ENCODE peak calls at places on chromosome 17, in five cellular contexts. K is nephron progenitor cell, H is adrenal gland, V is DND-41, X is lung. Q is an unnamed sample.

GRCh38 chr17:77882481-77883212 is 75.9 kb upstream of the TNRC6C start:
- DNase-seq in H (peak; percentile 78), X (no peak), K (no peak), V (peak; percentile 83), Q (peak; percentile 83)

GRCh38 chr17:61942085-61942484 is 14.3 kb upstream of the INTS2 start:
- DNase-seq in V (no peak), K (no peak), X (no peak), H (no peak), Q (no peak)

GRCh38 chr17:38428643-38429371 is 543 bp downstream of the ARHGAP23 start:
- DNase-seq in K (peak; percentile 50), H (peak; percentile 80), X (no peak), V (peak; percentile 85), Q (no peak)

GRCh38 chr17:17028878-17029535 is 13.2 kb upstream of the MPRIP start:
- DNase-seq in X (no peak), K (no peak), V (no peak), H (no peak), Q (no peak)

GRCh38 chr17:15648384-15648783 is 28.9 kb upstream of the FBXW10B start:
- DNase-seq in H (no peak), K (no peak), X (no peak), V (no peak), Q (peak; percentile 1)

GRCh38 chr17:40191237-40192208 is 14.3 kb downstream of the RAPGEFL1 start:
- DNase-seq in K (peak; percentile 78), V (no peak), H (peak; percentile 92), X (peak; percentile 68), Q (peak; percentile 87)

GRCh38 chr17:40611840-40612509 is 35.6 kb downstream of the SMARCE1 start:
- DNase-seq in V (no peak), K (no peak), H (no peak), X (peak; percentile 24), Q (no peak)

GRCh38 chr17:28760987-28761562 is 17.3 kb downstream of the TRAF4 start:
- DNase-seq in H (peak; percentile 91), V (no peak), X (peak; percentile 84), K (no peak), Q (no peak)

GRCh38 chr17:46026045-46026814 is 27.2 kb downstream of the STH start:
- DNase-seq in K (no peak), H (peak; percentile 69), V (no peak), X (no peak), Q (no peak)

GRCh38 chr17:43574348-43574747 is 28.2 kb upstream of the ETV4 start:
- DNase-seq in H (no peak), X (no peak), K (no peak), V (no peak), Q (no peak)

GRCh38 chr17:930258-930657 is 49.3 kb downstream of the NXN start:
- DNase-seq in V (no peak), X (no peak), K (no peak), H (no peak), Q (no peak)

GRCh38 chr17:67467500-67468481 is 90.7 kb downstream of the PITPNC1 start:
- DNase-seq in V (peak; percentile 73), H (no peak), X (no peak), K (no peak), Q (peak; percentile 57)

GRCh38 chr17:57486416-57486815 is 230.1 kb downstream of the MSI2 start:
- DNase-seq in H (no peak), X (no peak), V (no peak), K (no peak), Q (no peak)

GRCh38 chr17:66602659-66603363 is 232.1 kb upstream of the CACNG5 start:
- DNase-seq in X (no peak), H (no peak), K (no peak), V (no peak), Q (no peak)

GRCh38 chr17:31357831-31358400 is 33.6 kb upstream of the RAB11FIP4 start:
- DNase-seq in V (no peak), H (no peak), X (no peak), K (no peak), Q (no peak)

GRCh38 chr17:33120103-33120502 is 128.5 kb downstream of the SPACA3 start:
- DNase-seq in X (no peak), K (no peak), V (no peak), H (no peak), Q (no peak)

GRCh38 chr17:64773836-64774761 is 112.0 kb upstream of the SMURF2 start:
- DNase-seq in V (no peak), H (peak; percentile 38), X (peak; percentile 85), K (peak; percentile 70), Q (no peak)

GRCh38 chr17:66717680-66718079 is 117.2 kb upstream of the CACNG5 start:
- DNase-seq in V (peak; percentile 75), H (no peak), K (no peak), X (peak; percentile 59), Q (peak; percentile 28)

GRCh38 chr17:4591529-4591928 is 7.2 kb downstream of the SMTNL2 start:
- DNase-seq in H (no peak), X (no peak), V (no peak), K (no peak), Q (no peak)

GRCh38 chr17:74759941-74760340 is 11.5 kb downstream of the NHERF1 start:
- DNase-seq in H (no peak), X (peak; percentile 57), V (no peak), K (no peak), Q (no peak)

GRCh38 chr17:36117505-36118382 is 14.1 kb downstream of the CCL4 start:
- DNase-seq in X (no peak), H (no peak), V (no peak), K (no peak), Q (peak; percentile 22)

GRCh38 chr17:42010898-42011516 is 6.2 kb downstream of the DNAJC7 start:
- DNase-seq in X (no peak), H (no peak), K (no peak), V (no peak), Q (peak; percentile 36)

GRCh38 chr17:69547230-69547629 is 132.7 kb downstream of the MAP2K6 start:
- DNase-seq in V (no peak), H (no peak), X (no peak), K (no peak), Q (no peak)

GRCh38 chr17:62631936-62632924 is 4.8 kb downstream of the MRC2 start:
- DNase-seq in K (no peak), X (no peak), H (no peak), V (no peak), Q (no peak)

GRCh38 chr17:76156662-76156991 is 15.6 kb upstream of the FOXJ1 start:
- DNase-seq in K (no peak), V (no peak), X (no peak), H (no peak), Q (no peak)

GRCh38 chr17:46003907-46004748 is 5.1 kb downstream of the STH start:
- DNase-seq in X (no peak), V (no peak), H (peak; percentile 81), K (no peak), Q (no peak)

GRCh38 chr17:3167574-3167973 is 29.7 kb upstream of the OR1A2 start:
- DNase-seq in X (no peak), V (no peak), K (no peak), H (no peak), Q (peak; percentile 15)

GRCh38 chr17:43661699-43662431 is at the start of gene MEOX1:
- DNase-seq in K (peak; percentile 59), H (no peak), V (no peak), X (no peak), Q (peak; percentile 69)

GRCh38 chr17:32929588-32929987 is 1.6 kb downstream of the TMEM98 start:
- DNase-seq in K (no peak), X (no peak), V (no peak), H (no peak), Q (no peak)

GRCh38 chr17:27603446-27603820 is 27.6 kb upstream of the LGALS9 start:
- DNase-seq in X (no peak), K (no peak), V (no peak), H (no peak), Q (no peak)

GRCh38 chr17:27601975-27602302 is 29.0 kb upstream of the LGALS9 start:
- DNase-seq in K (no peak), V (no peak), X (no peak), H (no peak), Q (no peak)

GRCh38 chr17:27603870-27604794 is 26.9 kb upstream of the LGALS9 start:
- DNase-seq in V (no peak), K (no peak), H (no peak), X (no peak), Q (no peak)

GRCh38 chr17:27601069-27601974 is 29.7 kb upstream of the LGALS9 start:
- DNase-seq in X (peak; percentile 82), H (peak; percentile 93), V (peak; percentile 80), K (peak; percentile 93), Q (peak; percentile 84)

DNA sequence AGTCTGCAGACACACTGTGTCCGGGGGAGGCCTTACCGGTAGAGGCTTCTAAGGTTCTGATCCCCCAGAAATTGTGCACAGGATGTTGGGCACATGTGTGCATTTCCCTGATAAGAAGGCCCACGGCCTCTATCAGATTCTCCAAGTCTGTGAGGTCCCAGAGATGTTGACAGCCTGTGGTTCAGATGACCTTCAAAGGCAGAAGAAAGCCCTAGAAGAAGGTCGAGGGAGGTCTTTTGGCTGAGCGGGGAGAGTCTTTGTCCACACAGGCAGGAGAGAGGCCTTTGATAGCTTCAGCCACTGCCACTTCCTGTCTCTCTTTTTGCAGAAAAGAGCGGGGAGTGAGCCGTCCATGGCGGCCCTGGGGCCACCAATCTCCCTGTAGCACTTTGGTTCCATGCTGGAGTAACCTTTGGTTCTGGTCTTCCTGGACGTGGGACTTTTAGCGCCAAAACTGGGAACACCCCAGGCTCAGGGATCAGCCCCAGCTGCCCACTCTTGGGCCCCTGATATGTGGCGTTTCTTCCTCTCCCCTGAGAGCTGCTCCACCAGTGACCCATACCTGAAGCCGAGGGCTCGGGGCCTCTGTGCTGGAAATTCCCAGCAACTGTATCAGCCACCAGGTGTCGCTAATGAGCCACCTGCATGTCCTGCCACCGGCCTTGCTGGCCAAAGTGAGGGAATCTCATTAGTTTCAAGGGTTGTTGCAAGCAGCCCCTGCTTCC is 28.1 kb upstream of the LGALS9 start:
- DNase-seq in V (peak; percentile 65), H (peak; percentile 90), K (peak; percentile 89), X (peak; percentile 77), Q (peak; percentile 90)
- TF ChIP-seq CTCF in V (peak; percentile 93), H (peak; percentile 96), K (peak; percentile 96), X (peak; percentile 85), Q (peak; percentile 97)

DNA sequence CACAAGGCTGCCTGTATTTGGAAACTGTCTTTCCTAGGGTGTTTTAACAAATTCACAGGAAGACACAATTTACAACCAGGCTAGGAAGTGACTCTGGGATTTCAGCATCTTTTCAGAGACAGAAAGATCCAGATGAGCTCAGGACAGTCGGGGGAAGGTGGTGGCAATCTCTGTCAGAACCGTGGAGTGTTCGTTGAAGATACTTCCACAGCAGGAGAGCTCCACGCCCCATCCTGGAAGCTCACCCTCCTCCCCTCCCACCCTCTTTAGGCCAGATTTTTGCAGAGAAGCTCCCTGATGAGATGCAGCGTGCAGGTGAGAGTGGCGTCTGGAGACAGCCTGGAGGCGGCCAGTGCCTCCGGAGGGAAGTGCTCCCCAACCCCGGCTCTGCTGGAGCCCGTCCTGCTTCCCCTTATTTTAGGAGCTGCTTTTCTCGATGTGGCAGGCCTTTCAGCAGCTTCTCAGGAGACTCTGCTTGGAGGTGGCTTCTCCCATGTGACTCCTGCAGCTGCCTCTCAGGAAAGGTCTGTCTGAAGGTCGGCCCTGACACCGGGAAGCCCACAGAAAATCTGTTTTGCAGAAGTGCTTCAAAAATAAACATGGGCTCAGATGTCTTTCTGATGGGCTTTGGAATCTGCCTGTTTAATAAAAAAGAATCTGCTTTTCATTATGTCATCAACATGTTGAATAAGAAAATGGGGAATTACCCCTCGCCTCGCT is 186.4 kb upstream of the CHMP6 start:
- DNase-seq in V (no peak), X (no peak), H (peak; percentile 44), K (no peak), Q (no peak)
- TF ChIP-seq CTCF in V (no peak), X (no peak), H (no peak), K (no peak), Q (no peak)

GRCh38 chr17:10058924-10059683 is 139.3 kb downstream of the GAS7 start:
- DNase-seq in H (no peak), K (no peak), V (no peak), X (no peak), Q (peak; percentile 57)
- TF ChIP-seq CTCF in H (no peak), K (no peak), V (no peak), X (no peak), Q (no peak)

GRCh38 chr17:54426287-54426886 is 474.3 kb upstream of the TOM1L1 start:
- DNase-seq in X (no peak), V (no peak), H (no peak), K (no peak), Q (no peak)
- TF ChIP-seq CTCF in X (no peak), V (peak; percentile 69), H (no peak), K (peak; percentile 46), Q (peak; percentile 44)